ENCODE peak calls at places on chromosomes 6 and 20, in eight cellular contexts. One of them, this sample, is unnamed.
A peak's percentile ranks its signal among the peaks of the same experiment; 100 is the strongest.

GRCh38 chr6:141105481-141105880 is 1027.2 kb upstream of the GJE1 start:
- DNase-seq in HepG2: no peak
- DNase-seq in endothelial cell of umbilical vein: no peak
- DNase-seq in CD8-positive, alpha-beta T cell: no peak
- DNase-seq in HCT116: no peak
- DNase-seq in transverse colon: no peak
- DNase-seq in hepatocyte: no peak
- DNase-seq in neural progenitor cell: peak; percentile 93
- DNase-seq in this sample: peak; percentile 94

GRCh38 chr6:133767571-133767970 is 121.3 kb upstream of the TCF21 start:
- DNase-seq in CD8-positive, alpha-beta T cell: no peak
- DNase-seq in transverse colon: no peak
- DNase-seq in HepG2: no peak
- DNase-seq in HCT116: no peak
- DNase-seq in neural progenitor cell: no peak
- DNase-seq in hepatocyte: no peak
- DNase-seq in endothelial cell of umbilical vein: no peak
- DNase-seq in this sample: no peak

GRCh38 chr6:111685506-111685905 is 79.8 kb upstream of the TRAF3IP2 start:
- DNase-seq in HCT116: no peak
- DNase-seq in CD8-positive, alpha-beta T cell: no peak
- DNase-seq in neural progenitor cell: no peak
- DNase-seq in HepG2: no peak
- DNase-seq in transverse colon: no peak
- DNase-seq in endothelial cell of umbilical vein: peak; percentile 39
- DNase-seq in hepatocyte: no peak
- DNase-seq in this sample: no peak

GRCh38 chr20:31564284-31564683 is 40.8 kb upstream of the ID1 start:
- DNase-seq in neural progenitor cell: no peak
- DNase-seq in HepG2: no peak
- DNase-seq in transverse colon: no peak
- DNase-seq in HCT116: no peak
- DNase-seq in endothelial cell of umbilical vein: no peak
- DNase-seq in CD8-positive, alpha-beta T cell: no peak
- DNase-seq in hepatocyte: no peak
- DNase-seq in this sample: no peak

GRCh38 chr6:110002676-110003075 is 24.6 kb downstream of the GPR6 start:
- DNase-seq in CD8-positive, alpha-beta T cell: no peak
- DNase-seq in HepG2: no peak
- DNase-seq in hepatocyte: no peak
- DNase-seq in neural progenitor cell: no peak
- DNase-seq in transverse colon: no peak
- DNase-seq in endothelial cell of umbilical vein: no peak
- DNase-seq in HCT116: no peak
- DNase-seq in this sample: no peak

GRCh38 chr6:16723833-16724232 is 37.4 kb downstream of the ATXN1 start:
- DNase-seq in HCT116: peak; percentile 84
- DNase-seq in transverse colon: no peak
- DNase-seq in CD8-positive, alpha-beta T cell: no peak
- DNase-seq in endothelial cell of umbilical vein: peak; percentile 93
- DNase-seq in hepatocyte: peak; percentile 78
- DNase-seq in neural progenitor cell: no peak
- DNase-seq in HepG2: peak; percentile 71
- DNase-seq in this sample: peak; percentile 82

GRCh38 chr6:111482236-111482958 is 621 bp downstream of the REV3L start:
- DNase-seq in HCT116: no peak
- DNase-seq in CD8-positive, alpha-beta T cell: peak; percentile 46
- DNase-seq in endothelial cell of umbilical vein: peak; percentile 45
- DNase-seq in transverse colon: peak; percentile 57
- DNase-seq in hepatocyte: peak; percentile 78
- DNase-seq in HepG2: no peak
- DNase-seq in neural progenitor cell: peak; percentile 59
- DNase-seq in this sample: peak; percentile 51

GRCh38 chr6:149060300-149060984 is 257.1 kb upstream of the TAB2 start:
- DNase-seq in HCT116: no peak
- DNase-seq in hepatocyte: no peak
- DNase-seq in CD8-positive, alpha-beta T cell: peak; percentile 58
- DNase-seq in transverse colon: peak; percentile 64
- DNase-seq in HepG2: peak; percentile 20
- DNase-seq in neural progenitor cell: no peak
- DNase-seq in endothelial cell of umbilical vein: peak; percentile 37
- DNase-seq in this sample: no peak

GRCh38 chr6:159002432-159003160 is 2.6 kb upstream of the RSPH3 start:
- DNase-seq in HepG2: no peak
- DNase-seq in CD8-positive, alpha-beta T cell: no peak
- DNase-seq in HCT116: peak; percentile 85
- DNase-seq in endothelial cell of umbilical vein: no peak
- DNase-seq in transverse colon: no peak
- DNase-seq in hepatocyte: no peak
- DNase-seq in neural progenitor cell: no peak
- DNase-seq in this sample: no peak

GRCh38 chr6:44035621-44036020 is 91.6 kb downstream of the MRPL14 start:
- DNase-seq in HepG2: no peak
- DNase-seq in CD8-positive, alpha-beta T cell: no peak
- DNase-seq in transverse colon: no peak
- DNase-seq in hepatocyte: no peak
- DNase-seq in endothelial cell of umbilical vein: no peak
- DNase-seq in HCT116: no peak
- DNase-seq in neural progenitor cell: no peak
- DNase-seq in this sample: peak; percentile 90

GRCh38 chr6:138258991-138259390 is 40.7 kb upstream of the PBOV1 start:
- DNase-seq in CD8-positive, alpha-beta T cell: no peak
- DNase-seq in HepG2: peak; percentile 77
- DNase-seq in HCT116: no peak
- DNase-seq in hepatocyte: no peak
- DNase-seq in neural progenitor cell: no peak
- DNase-seq in endothelial cell of umbilical vein: no peak
- DNase-seq in transverse colon: no peak
- DNase-seq in this sample: no peak

GRCh38 chr6:105250523-105250922 is 70.7 kb upstream of the POPDC3 start:
- DNase-seq in hepatocyte: peak; percentile 46
- DNase-seq in endothelial cell of umbilical vein: no peak
- DNase-seq in transverse colon: no peak
- DNase-seq in neural progenitor cell: no peak
- DNase-seq in HCT116: no peak
- DNase-seq in CD8-positive, alpha-beta T cell: no peak
- DNase-seq in HepG2: no peak
- DNase-seq in this sample: no peak

GRCh38 chr6:33428219-33428890 is 8.5 kb downstream of the SYNGAP1 start:
- DNase-seq in transverse colon: peak; percentile 37
- DNase-seq in endothelial cell of umbilical vein: peak; percentile 36
- DNase-seq in CD8-positive, alpha-beta T cell: peak; percentile 33
- DNase-seq in HCT116: no peak
- DNase-seq in HepG2: peak; percentile 79
- DNase-seq in neural progenitor cell: peak; percentile 50
- DNase-seq in hepatocyte: peak; percentile 67
- DNase-seq in this sample: peak; percentile 59

GRCh38 chr6:154471609-154472362 is 38.7 kb downstream of the CNKSR3 start:
- DNase-seq in HepG2: no peak
- DNase-seq in HCT116: no peak
- DNase-seq in neural progenitor cell: no peak
- DNase-seq in endothelial cell of umbilical vein: no peak
- DNase-seq in transverse colon: no peak
- DNase-seq in hepatocyte: no peak
- DNase-seq in CD8-positive, alpha-beta T cell: no peak
- DNase-seq in this sample: no peak

GRCh38 chr6:154476494-154476893 is 34.0 kb downstream of the CNKSR3 start:
- DNase-seq in endothelial cell of umbilical vein: no peak
- DNase-seq in CD8-positive, alpha-beta T cell: no peak
- DNase-seq in hepatocyte: no peak
- DNase-seq in HCT116: no peak
- DNase-seq in transverse colon: no peak
- DNase-seq in neural progenitor cell: no peak
- DNase-seq in HepG2: no peak
- DNase-seq in this sample: no peak

GRCh38 chr6:154478691-154479090 is 31.8 kb downstream of the CNKSR3 start:
- DNase-seq in HCT116: no peak
- DNase-seq in neural progenitor cell: no peak
- DNase-seq in transverse colon: no peak
- DNase-seq in endothelial cell of umbilical vein: no peak
- DNase-seq in hepatocyte: no peak
- DNase-seq in CD8-positive, alpha-beta T cell: no peak
- DNase-seq in HepG2: no peak
- DNase-seq in this sample: no peak

GRCh38 chr6:154478021-154478651 is 32.3 kb downstream of the CNKSR3 start:
- DNase-seq in transverse colon: no peak
- DNase-seq in HCT116: no peak
- DNase-seq in CD8-positive, alpha-beta T cell: no peak
- DNase-seq in HepG2: no peak
- DNase-seq in endothelial cell of umbilical vein: no peak
- DNase-seq in hepatocyte: no peak
- DNase-seq in neural progenitor cell: no peak
- DNase-seq in this sample: no peak

GRCh38 chr6:154474636-154475428 is 35.7 kb downstream of the CNKSR3 start:
- DNase-seq in endothelial cell of umbilical vein: peak; percentile 65
- DNase-seq in HepG2: no peak
- DNase-seq in hepatocyte: no peak
- DNase-seq in neural progenitor cell: no peak
- DNase-seq in HCT116: peak; percentile 7
- DNase-seq in CD8-positive, alpha-beta T cell: no peak
- DNase-seq in transverse colon: no peak
- DNase-seq in this sample: no peak
- H3K27ac ChIP-seq in endothelial cell of umbilical vein: no peak overlapping the region
- H3K27ac ChIP-seq in HepG2: no peak overlapping the region
- H3K27ac ChIP-seq in hepatocyte: no peak overlapping the region
- H3K27ac ChIP-seq in neural progenitor cell: no peak overlapping the region
- H3K27ac ChIP-seq in HCT116: peak overlapping the region; percentile 19
- H3K27ac ChIP-seq in CD8-positive, alpha-beta T cell: no peak overlapping the region
- H3K27ac ChIP-seq in transverse colon: peak overlapping the region; percentile 28
- H3K27ac ChIP-seq in this sample: no peak overlapping the region

GRCh38 chr6:90294989-90295853 is 1.4 kb downstream of the BACH2 start:
- DNase-seq in HepG2: no peak
- DNase-seq in endothelial cell of umbilical vein: peak; percentile 56
- DNase-seq in hepatocyte: peak; percentile 68
- DNase-seq in CD8-positive, alpha-beta T cell: peak; percentile 65
- DNase-seq in transverse colon: peak; percentile 32
- DNase-seq in HCT116: no peak
- DNase-seq in neural progenitor cell: peak; percentile 54
- DNase-seq in this sample: peak; percentile 20
- TF ChIP-seq CTCF in HepG2: no peak
- TF ChIP-seq CTCF in endothelial cell of umbilical vein: peak; percentile 14
- TF ChIP-seq CTCF in hepatocyte: peak; percentile 41
- TF ChIP-seq CTCF in CD8-positive, alpha-beta T cell: no peak
- TF ChIP-seq CTCF in transverse colon: no peak
- TF ChIP-seq CTCF in HCT116: no peak
- TF ChIP-seq CTCF in neural progenitor cell: no peak
- TF ChIP-seq CTCF in this sample: no peak

GRCh38 chr6:157014871-157015270 is 237.7 kb downstream of the ARID1B start:
- DNase-seq in endothelial cell of umbilical vein: no peak
- DNase-seq in CD8-positive, alpha-beta T cell: no peak
- DNase-seq in transverse colon: no peak
- DNase-seq in neural progenitor cell: no peak
- DNase-seq in HepG2: no peak
- DNase-seq in HCT116: no peak
- DNase-seq in hepatocyte: no peak
- DNase-seq in this sample: no peak

GRCh38 chr6:157008568-157008967 is 231.4 kb downstream of the ARID1B start:
- DNase-seq in HCT116: no peak
- DNase-seq in transverse colon: no peak
- DNase-seq in endothelial cell of umbilical vein: no peak
- DNase-seq in hepatocyte: no peak
- DNase-seq in HepG2: no peak
- DNase-seq in neural progenitor cell: no peak
- DNase-seq in CD8-positive, alpha-beta T cell: no peak
- DNase-seq in this sample: no peak

GRCh38 chr6:157013649-157014365 is 236.6 kb downstream of the ARID1B start:
- DNase-seq in CD8-positive, alpha-beta T cell: no peak
- DNase-seq in transverse colon: no peak
- DNase-seq in HCT116: no peak
- DNase-seq in HepG2: no peak
- DNase-seq in hepatocyte: peak; percentile 23
- DNase-seq in endothelial cell of umbilical vein: no peak
- DNase-seq in neural progenitor cell: peak; percentile 71
- DNase-seq in this sample: no peak

GRCh38 chr6:157017022-157017421 is 239.8 kb downstream of the ARID1B start:
- DNase-seq in CD8-positive, alpha-beta T cell: no peak
- DNase-seq in hepatocyte: no peak
- DNase-seq in transverse colon: no peak
- DNase-seq in HepG2: no peak
- DNase-seq in endothelial cell of umbilical vein: no peak
- DNase-seq in neural progenitor cell: no peak
- DNase-seq in HCT116: no peak
- DNase-seq in this sample: no peak

DNA sequence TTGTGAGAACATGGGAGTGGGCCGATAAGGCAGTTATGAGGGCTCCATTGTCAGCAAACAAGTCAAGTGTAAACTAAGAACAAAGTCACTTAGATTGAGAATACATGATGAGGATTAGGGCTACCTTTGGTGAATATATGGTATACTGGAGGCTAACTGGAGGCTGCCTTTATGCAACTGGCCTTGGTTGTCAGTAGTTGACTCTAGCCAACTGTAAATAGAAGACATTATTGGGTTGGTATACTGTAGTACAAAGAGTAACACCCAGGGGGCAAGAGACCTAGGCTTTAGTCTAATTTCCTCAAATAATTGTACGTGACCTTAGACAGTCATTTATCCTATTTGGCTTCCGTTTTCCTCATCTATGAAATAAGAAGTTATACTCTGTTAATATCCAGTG is 235.2 kb downstream of the ARID1B start:
- DNase-seq in hepatocyte: no peak
- DNase-seq in CD8-positive, alpha-beta T cell: no peak
- DNase-seq in HepG2: peak; percentile 14
- DNase-seq in HCT116: no peak
- DNase-seq in transverse colon: no peak
- DNase-seq in endothelial cell of umbilical vein: no peak
- DNase-seq in neural progenitor cell: no peak
- DNase-seq in this sample: no peak
- H3K4me1 ChIP-seq in hepatocyte: no peaks in the 10 kb centered on the region
- H3K4me1 ChIP-seq in CD8-positive, alpha-beta T cell: no peaks in the 10 kb centered on the region
- H3K4me1 ChIP-seq in HepG2: peaks cover 37% of the 10 kb centered on the region
- H3K4me1 ChIP-seq in HCT116: no peaks in the 10 kb centered on the region
- H3K4me1 ChIP-seq in transverse colon: peaks cover 9% of the 10 kb centered on the region
- H3K4me1 ChIP-seq in endothelial cell of umbilical vein: peaks cover 6% of the 10 kb centered on the region
- H3K4me1 ChIP-seq in neural progenitor cell: peaks cover 36% of the 10 kb centered on the region
- H3K4me1 ChIP-seq in this sample: peaks cover 13% of the 10 kb centered on the region

GRCh38 chr20:8633366-8633765 is 435.5 kb upstream of the PLCB4 start:
- DNase-seq in hepatocyte: no peak
- DNase-seq in HepG2: no peak
- DNase-seq in endothelial cell of umbilical vein: peak; percentile 26
- DNase-seq in HCT116: no peak
- DNase-seq in transverse colon: no peak
- DNase-seq in neural progenitor cell: no peak
- DNase-seq in CD8-positive, alpha-beta T cell: no peak
- DNase-seq in this sample: no peak

GRCh38 chr20:8631271-8631670 is 437.6 kb upstream of the PLCB4 start:
- DNase-seq in endothelial cell of umbilical vein: no peak
- DNase-seq in hepatocyte: no peak
- DNase-seq in transverse colon: no peak
- DNase-seq in CD8-positive, alpha-beta T cell: no peak
- DNase-seq in neural progenitor cell: no peak
- DNase-seq in HCT116: no peak
- DNase-seq in HepG2: no peak
- DNase-seq in this sample: no peak

GRCh38 chr20:8624046-8624445 is 444.8 kb upstream of the PLCB4 start:
- DNase-seq in HCT116: no peak
- DNase-seq in neural progenitor cell: no peak
- DNase-seq in hepatocyte: no peak
- DNase-seq in CD8-positive, alpha-beta T cell: no peak
- DNase-seq in endothelial cell of umbilical vein: no peak
- DNase-seq in HepG2: no peak
- DNase-seq in transverse colon: no peak
- DNase-seq in this sample: no peak

GRCh38 chr20:8624616-8625015 is 444.3 kb upstream of the PLCB4 start:
- DNase-seq in endothelial cell of umbilical vein: no peak
- DNase-seq in CD8-positive, alpha-beta T cell: no peak
- DNase-seq in HepG2: no peak
- DNase-seq in neural progenitor cell: no peak
- DNase-seq in transverse colon: no peak
- DNase-seq in HCT116: no peak
- DNase-seq in hepatocyte: no peak
- DNase-seq in this sample: no peak

GRCh38 chr20:8627386-8628030 is 441.4 kb upstream of the PLCB4 start:
- DNase-seq in hepatocyte: no peak
- DNase-seq in neural progenitor cell: no peak
- DNase-seq in endothelial cell of umbilical vein: peak; percentile 22
- DNase-seq in HCT116: no peak
- DNase-seq in HepG2: no peak
- DNase-seq in CD8-positive, alpha-beta T cell: no peak
- DNase-seq in transverse colon: no peak
- DNase-seq in this sample: no peak
- H3K27ac ChIP-seq in hepatocyte: no peak overlapping the region
- H3K27ac ChIP-seq in neural progenitor cell: no peak overlapping the region
- H3K27ac ChIP-seq in endothelial cell of umbilical vein: no peak overlapping the region
- H3K27ac ChIP-seq in HCT116: no peak overlapping the region
- H3K27ac ChIP-seq in HepG2: no peak overlapping the region
- H3K27ac ChIP-seq in CD8-positive, alpha-beta T cell: no peak overlapping the region
- H3K27ac ChIP-seq in transverse colon: peak overlapping the region; percentile 59
- H3K27ac ChIP-seq in this sample: no peak overlapping the region